ENCODE peak calls at places on chromosomes 5 and 9, in seven cellular contexts. S is A549, T is adrenal gland, A is stomach, L is sigmoid colon, B is right lobe of liver, W is body of pancreas. E is an unnamed sample. For H3K4me1, the result is how much of the 10 kb centered on the place peaks cover.

GRCh38 chr5:9112520-9113291 is 433.2 kb downstream of the SEMA5A start:
- DNase-seq in S (no peak), T (no peak), A (no peak), L (no peak), B (no peak), W (no peak), E (no peak)

GRCh38 chr5:97037819-97038218 is 101.9 kb downstream of the LNPEP start:
- DNase-seq in S (no peak), T (no peak), A (no peak), L (no peak), B (no peak), W (no peak), E (no peak)

GRCh38 chr5:76617675-76618074 is 5.5 kb downstream of the F2RL2 start:
- DNase-seq in S (peak), T (no peak), A (no peak), L (no peak), B (no peak), W (no peak), E (no peak)

GRCh38 chr5:168023190-168023589 is 268.3 kb upstream of the WWC1 start:
- DNase-seq in S (no peak), T (no peak), A (no peak), L (peak), B (no peak), W (no peak), E (peak)

GRCh38 chr5:38008198-38008597 is 168.4 kb upstream of the GDNF start:
- DNase-seq in S (no peak), T (no peak), A (no peak), L (no peak), B (no peak), W (no peak), E (no peak)

GRCh38 chr9:104795857-104796256 is 31.9 kb downstream of the NIPSNAP3B start:
- DNase-seq in S (no peak), T (no peak), A (no peak), L (no peak), B (no peak), W (no peak), E (no peak)

GRCh38 chr5:89315194-89315593 is 432.2 kb upstream of the MEF2C start:
- DNase-seq in S (no peak), T (no peak), A (no peak), L (no peak), B (no peak), W (peak), E (no peak)

GRCh38 chr5:87195104-87195581 is 72.5 kb upstream of the RASA1 start:
- DNase-seq in S (no peak), T (no peak), A (no peak), L (no peak), B (no peak), W (no peak), E (no peak)

GRCh38 chr5:112735702-112736101 is 2.0 kb upstream of the APC start:
- DNase-seq in S (no peak), T (no peak), A (no peak), L (no peak), B (no peak), W (no peak), E (no peak)

GRCh38 chr5:143196601-143197259 is 206.8 kb downstream of the NR3C1 start:
- DNase-seq in S (no peak), T (no peak), A (no peak), L (no peak), B (no peak), W (no peak), E (no peak)

GRCh38 chr5:93582677-93583524 is at the start of gene NR2F1:
- DNase-seq in S (peak), T (peak), A (peak), L (peak), B (no peak), W (peak), E (no peak)

GRCh38 chr9:18979367-18979766 is 53.6 kb downstream of the SAXO1 start:
- DNase-seq in S (no peak), T (no peak), A (no peak), L (no peak), B (no peak), W (no peak), E (no peak)

GRCh38 chr9:86281577-86282076 is 711 bp downstream of the ISCA1 start:
- DNase-seq in S (no peak), T (no peak), A (no peak), L (no peak), B (no peak), W (no peak), E (no peak)

GRCh38 chr5:82405618-82406199 is 127.6 kb upstream of the RPS23 start:
- DNase-seq in S (no peak), T (no peak), A (no peak), L (no peak), B (no peak), W (no peak), E (no peak)

GRCh38 chr5:132469380-132470372 is 20.9 kb downstream of the IRF1 start:
- DNase-seq in S (no peak), T (peak), A (peak), L (peak), B (no peak), W (no peak), E (no peak)

GRCh38 chr5:74630387-74631087 is 10.0 kb downstream of the ENC1 start:
- DNase-seq in S (peak), T (no peak), A (no peak), L (no peak), B (no peak), W (no peak), E (no peak)

GRCh38 chr9:31188496-31188895 is 1195.9 kb upstream of the ACO1 start:
- DNase-seq in S (no peak), T (no peak), A (no peak), L (no peak), B (no peak), W (no peak), E (no peak)

GRCh38 chr5:178883815-178884430 is 11.8 kb upstream of the ZFP2 start:
- DNase-seq in S (no peak), T (no peak), A (no peak), L (no peak), B (no peak), W (no peak), E (no peak)

GRCh38 chr5:39177629-39177959 is 41.8 kb downstream of the FYB1 start:
- DNase-seq in S (no peak), T (no peak), A (no peak), L (no peak), B (no peak), W (no peak), E (no peak)
- H3K4me1 ChIP-seq in S (under half), T (under half), A (under half), L (under half), B (under half), W (under half), E (under half)

DNA sequence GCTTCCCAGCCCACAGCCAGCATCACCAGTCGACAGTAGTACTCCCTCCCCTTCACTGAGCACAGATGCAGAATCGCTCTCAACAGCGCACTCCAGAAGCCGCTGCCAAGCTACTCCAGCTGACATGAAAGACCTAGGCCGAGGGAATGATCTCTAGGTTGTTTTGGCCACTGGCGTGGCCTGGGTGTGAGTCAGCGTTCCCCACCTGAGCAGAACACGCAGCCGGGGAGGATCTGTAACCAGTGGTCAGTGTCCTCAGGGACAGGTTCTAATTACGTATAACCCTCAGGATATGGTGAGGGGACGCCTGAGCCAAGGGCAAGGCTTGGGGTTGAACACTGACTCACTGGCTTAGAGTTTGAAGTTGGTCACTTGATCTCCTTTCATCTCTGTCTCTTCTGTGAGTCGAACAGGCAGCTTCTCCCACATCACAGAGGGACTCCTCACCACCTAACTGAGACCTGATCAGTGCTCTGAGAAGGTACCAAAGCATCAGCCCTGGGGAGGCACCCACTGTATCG is 76.9 kb upstream of the IL17B start:
- DNase-seq in S (no peak), T (peak), A (no peak), L (peak), B (no peak), W (no peak), E (peak)
- TF ChIP-seq POLR2A in S (no peak), T (no peak), A (no peak), L (no peak), B (no peak), W (no peak), E (no peak)

DNA sequence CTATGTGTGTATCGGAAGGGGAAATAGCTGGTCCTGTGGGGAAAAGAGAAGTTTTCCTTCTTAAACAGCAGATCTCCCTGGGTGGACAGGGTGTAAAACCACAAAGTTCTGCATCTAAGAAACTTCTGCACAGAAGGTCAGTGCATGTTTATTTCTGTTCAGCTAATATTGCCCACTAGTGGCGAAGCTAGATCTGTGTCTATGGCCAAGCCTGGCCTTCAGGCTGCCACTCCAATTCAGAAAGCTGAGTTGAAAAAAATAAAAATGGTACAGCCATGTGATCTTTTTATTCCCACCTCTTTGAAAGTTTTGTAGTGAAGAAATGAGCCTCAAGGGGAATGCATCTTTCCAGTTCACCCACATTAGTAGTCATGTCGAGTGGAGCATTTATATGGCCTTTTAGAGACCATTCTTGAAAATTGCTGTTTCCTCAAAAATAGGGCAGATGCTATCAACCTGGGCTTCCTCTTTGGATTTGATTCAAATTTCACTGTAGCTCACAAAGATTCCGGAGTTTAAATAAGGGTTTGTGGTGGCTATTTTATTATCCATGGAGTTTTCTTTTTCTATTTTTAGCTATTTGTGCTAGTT is 488.0 kb downstream of the PRELID2 start:
- DNase-seq in S (peak), T (no peak), A (no peak), L (no peak), B (no peak), W (peak), E (no peak)
- TF ChIP-seq CTCF in S (peak), T (peak), A (no peak), L (no peak), B (peak), W (peak), E (no peak)

DNA sequence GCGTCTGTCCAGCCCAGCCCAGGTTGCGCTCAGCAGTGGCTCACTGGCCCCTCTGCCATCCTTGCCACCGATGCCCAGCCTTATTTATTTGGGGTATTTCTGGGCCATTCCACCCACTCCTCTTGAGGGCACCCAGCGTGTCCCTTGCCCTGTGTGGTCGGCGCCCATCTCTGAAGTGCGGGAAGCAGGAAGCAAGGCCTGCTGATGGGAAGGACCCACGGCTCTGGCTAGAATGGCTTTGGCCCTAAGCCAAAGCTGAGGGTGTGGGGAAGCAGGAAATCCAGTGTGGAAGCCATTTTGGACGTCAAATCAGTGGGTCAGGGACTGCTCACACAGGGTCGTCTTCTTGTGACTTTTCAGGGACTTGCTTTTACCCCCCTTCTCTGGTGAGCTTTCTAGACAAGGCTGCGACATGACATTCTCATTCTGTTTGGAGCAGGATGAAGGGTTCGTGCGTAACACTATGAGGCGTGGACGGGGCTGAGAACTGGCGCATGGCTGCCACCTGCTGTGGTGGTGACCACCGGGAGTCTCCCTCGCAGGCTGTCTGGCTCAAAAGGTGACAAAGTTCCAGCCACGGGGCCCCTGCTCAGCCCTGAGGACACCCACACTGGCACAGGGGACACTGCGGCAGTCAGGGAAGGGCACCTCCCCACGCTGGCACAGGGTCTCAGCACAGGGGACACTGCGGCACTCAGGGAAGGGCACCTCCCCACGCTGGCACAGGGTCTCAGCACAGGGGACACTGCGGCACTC is 50.7 kb upstream of the NKD2 start:
- DNase-seq in S (no peak), T (no peak), A (no peak), L (no peak), B (no peak), W (no peak), E (no peak)
- H3K4me1 ChIP-seq in S (half or more), T (under half), A (under half), L (under half), B (under half), W (under half), E (under half)

E was measured in heart left ventricle.